ENCODE peak calls at places on chromosomes 2 and 18, in ten cellular contexts. J, G, M, Z, C, E, L, V, H and Y are unnamed samples.

GRCh38 chr2:163984991-163985390 is 249.2 kb upstream of the FIGN start:
- DNase-seq in J (no peak), G (no peak), M (no peak), Z (no peak), C (no peak), E (no peak), L (no peak), V (no peak), H (no peak), Y (no peak)

GRCh38 chr2:1328684-1329083 is 84.6 kb upstream of the TPO start:
- DNase-seq in J (no peak), G (no peak), M (no peak), Z (no peak), C (no peak), E (no peak), L (no peak), V (no peak), H (no peak), Y (no peak)

GRCh38 chr2:134259571-134259970 is 5.7 kb downstream of the MGAT5 start:
- DNase-seq in J (no peak), G (no peak), M (no peak), Z (no peak), C (no peak), E (no peak), L (no peak), V (no peak), H (no peak), Y (no peak)

GRCh38 chr2:18413794-18414396 is 146.6 kb downstream of the RDH14 start:
- DNase-seq in J (no peak), G (peak; percentile 85), M (no peak), Z (no peak), C (no peak), E (peak; percentile 13), L (peak; percentile 83), V (no peak), H (peak; percentile 85), Y (no peak)

GRCh38 chr18:5059540-5060032 is 137.5 kb downstream of the AKAIN1 start:
- DNase-seq in J (no peak), G (no peak), M (no peak), Z (no peak), C (no peak), E (no peak), L (no peak), V (no peak), H (no peak), Y (no peak)

GRCh38 chr18:73778052-73778395 is 369.6 kb downstream of the FBXO15 start:
- DNase-seq in J (no peak), G (no peak), M (no peak), Z (no peak), C (no peak), E (no peak), L (peak; percentile 70), V (no peak), H (no peak), Y (no peak)

GRCh38 chr2:65658871-65659270 is 226.5 kb upstream of the SPRED2 start:
- DNase-seq in J (no peak), G (peak; percentile 82), M (no peak), Z (no peak), C (no peak), E (no peak), L (peak; percentile 19), V (no peak), H (peak; percentile 14), Y (no peak)

GRCh38 chr2:177998006-177998405 is 74.6 kb downstream of the PDE11A start:
- DNase-seq in J (no peak), G (peak; percentile 79), M (no peak), Z (no peak), C (no peak), E (no peak), L (peak; percentile 68), V (no peak), H (peak; percentile 8), Y (no peak)

GRCh38 chr2:101704046-101704466 is 6.5 kb downstream of the MAP4K4 start:
- DNase-seq in J (no peak), G (peak; percentile 37), M (no peak), Z (no peak), C (no peak), E (no peak), L (peak; percentile 84), V (peak; percentile 40), H (peak; percentile 92), Y (no peak)

GRCh38 chr2:178111743-178112142 is 494 bp upstream of the RBM45 start:
- DNase-seq in J (no peak), G (no peak), M (no peak), Z (no peak), C (no peak), E (no peak), L (no peak), V (no peak), H (no peak), Y (no peak)

GRCh38 chr2:203683932-203684556 is 22.4 kb upstream of the CD28 start:
- DNase-seq in J (no peak), G (peak; percentile 86), M (no peak), Z (no peak), C (peak; percentile 55), E (no peak), L (peak; percentile 69), V (peak; percentile 31), H (peak; percentile 68), Y (no peak)

GRCh38 chr2:226756131-226756530 is 43.5 kb downstream of the IRS1 start:
- DNase-seq in J (no peak), G (peak; percentile 77), M (no peak), Z (no peak), C (no peak), E (no peak), L (peak; percentile 70), V (peak; percentile 1), H (peak; percentile 89), Y (no peak)

GRCh38 chr2:85769236-85769986 is 15.6 kb downstream of the ATOH8 start:
- DNase-seq in J (no peak), G (no peak), M (no peak), Z (no peak), C (peak; percentile 12), E (no peak), L (no peak), V (no peak), H (no peak), Y (no peak)

GRCh38 chr18:58776084-58776483 is 88.6 kb upstream of the ZNF532 start:
- DNase-seq in J (no peak), G (no peak), M (no peak), Z (no peak), C (no peak), E (no peak), L (no peak), V (no peak), H (no peak), Y (no peak)

GRCh38 chr2:175371378-175371777 is 189.9 kb upstream of the ATP5MC3 start:
- DNase-seq in J (no peak), G (no peak), M (no peak), Z (no peak), C (no peak), E (no peak), L (no peak), V (no peak), H (no peak), Y (no peak)

GRCh38 chr2:42261531-42262195 is 92.5 kb downstream of the EML4 start:
- DNase-seq in J (no peak), G (no peak), M (no peak), Z (no peak), C (no peak), E (no peak), L (no peak), V (no peak), H (no peak), Y (no peak)

GRCh38 chr2:28163627-28164279 is 228.9 kb upstream of the FOSL2 start:
- DNase-seq in J (no peak), G (no peak), M (no peak), Z (no peak), C (no peak), E (no peak), L (peak; percentile 47), V (no peak), H (peak; percentile 93), Y (no peak)

GRCh38 chr2:193409951-193410350 is 1215.2 kb upstream of the TMEFF2 start:
- DNase-seq in J (no peak), G (no peak), M (no peak), Z (no peak), C (no peak), E (no peak), L (no peak), V (no peak), H (no peak), Y (no peak)

GRCh38 chr18:33802955-33803354 is 224.9 kb downstream of the ASXL3 start:
- DNase-seq in J (no peak), G (no peak), M (no peak), Z (no peak), C (no peak), E (no peak), L (no peak), V (no peak), H (no peak), Y (peak; percentile 76)

GRCh38 chr2:111191877-111192276 is 71.2 kb downstream of the BCL2L11 start:
- DNase-seq in J (no peak), G (no peak), M (no peak), Z (no peak), C (no peak), E (no peak), L (no peak), V (no peak), H (no peak), Y (no peak)